ENCODE peak calls at places on chromosomes 11 and 22, in six cellular contexts. One of them, this sample, is unnamed.

GRCh38 chr11:17827006-17827405 is 92.4 kb downstream of the KCNC1 start:
- DNase-seq in H1: no peak
- DNase-seq in dorsolateral prefrontal cortex: no peak
- DNase-seq in H9: no peak
- DNase-seq in mammary epithelial cell: no peak
- DNase-seq in right cardiac atrium: no peak
- DNase-seq in this sample: no peak

GRCh38 chr11:35953081-35953480 is 9.2 kb downstream of the LDLRAD3 start:
- DNase-seq in H1: no peak
- DNase-seq in dorsolateral prefrontal cortex: peak
- DNase-seq in H9: no peak
- DNase-seq in mammary epithelial cell: no peak
- DNase-seq in right cardiac atrium: peak
- DNase-seq in this sample: no peak

GRCh38 chr11:130451261-130452019 is 3.0 kb downstream of the ADAMTS15 start:
- DNase-seq in H1: no peak
- DNase-seq in dorsolateral prefrontal cortex: no peak
- DNase-seq in H9: no peak
- DNase-seq in mammary epithelial cell: no peak
- DNase-seq in right cardiac atrium: peak
- DNase-seq in this sample: no peak

GRCh38 chr11:6992457-6993431 is 27.4 kb downstream of the ZNF214 start:
- DNase-seq in H1: no peak
- DNase-seq in dorsolateral prefrontal cortex: no peak
- DNase-seq in H9: no peak
- DNase-seq in mammary epithelial cell: peak
- DNase-seq in right cardiac atrium: no peak
- DNase-seq in this sample: no peak

GRCh38 chr22:38177926-38178604 is 3.6 kb downstream of the PLA2G6 start:
- DNase-seq in H1: no peak
- DNase-seq in dorsolateral prefrontal cortex: no peak
- DNase-seq in H9: no peak
- DNase-seq in mammary epithelial cell: peak
- DNase-seq in right cardiac atrium: peak
- DNase-seq in this sample: peak

GRCh38 chr22:49239264-49240015 is 588.2 kb downstream of the BRD1 start:
- DNase-seq in H1: peak
- DNase-seq in dorsolateral prefrontal cortex: peak
- DNase-seq in H9: peak
- DNase-seq in mammary epithelial cell: no peak
- DNase-seq in right cardiac atrium: no peak
- DNase-seq in this sample: no peak

GRCh38 chr11:57277845-57278720 is 41.0 kb upstream of the APLNR start:
- DNase-seq in H1: peak
- DNase-seq in dorsolateral prefrontal cortex: peak
- DNase-seq in H9: peak
- DNase-seq in mammary epithelial cell: peak
- DNase-seq in right cardiac atrium: peak
- DNase-seq in this sample: peak

GRCh38 chr11:16956538-16957153 is 57.6 kb downstream of the PLEKHA7 start:
- DNase-seq in H1: no peak
- DNase-seq in dorsolateral prefrontal cortex: no peak
- DNase-seq in H9: no peak
- DNase-seq in mammary epithelial cell: peak
- DNase-seq in right cardiac atrium: no peak
- DNase-seq in this sample: peak

GRCh38 chr11:15034687-15035267 is 38.6 kb upstream of the CALCB start:
- DNase-seq in H1: no peak
- DNase-seq in dorsolateral prefrontal cortex: no peak
- DNase-seq in H9: peak
- DNase-seq in mammary epithelial cell: no peak
- DNase-seq in right cardiac atrium: no peak
- DNase-seq in this sample: no peak

GRCh38 chr11:2775626-2776350 is 76.0 kb upstream of the KCNQ1OT1 start:
- DNase-seq in H1: no peak
- DNase-seq in dorsolateral prefrontal cortex: no peak
- DNase-seq in H9: no peak
- DNase-seq in mammary epithelial cell: no peak
- DNase-seq in right cardiac atrium: no peak
- DNase-seq in this sample: peak

GRCh38 chr22:50548046-50548912 is 2.6 kb downstream of the KLHDC7B start:
- DNase-seq in H1: peak
- DNase-seq in dorsolateral prefrontal cortex: no peak
- DNase-seq in H9: no peak
- DNase-seq in mammary epithelial cell: no peak
- DNase-seq in right cardiac atrium: peak
- DNase-seq in this sample: peak

GRCh38 chr11:78985654-78986053 is 411.0 kb upstream of the NARS2 start:
- DNase-seq in H1: no peak
- DNase-seq in dorsolateral prefrontal cortex: no peak
- DNase-seq in H9: no peak
- DNase-seq in mammary epithelial cell: no peak
- DNase-seq in right cardiac atrium: no peak
- DNase-seq in this sample: no peak

GRCh38 chr11:34052036-34052607 is 591 bp downstream of the CAPRIN1 start:
- DNase-seq in H1: peak
- DNase-seq in dorsolateral prefrontal cortex: peak
- DNase-seq in H9: peak
- DNase-seq in mammary epithelial cell: peak
- DNase-seq in right cardiac atrium: peak
- DNase-seq in this sample: peak

GRCh38 chr11:1786466-1786865 is 22.7 kb upstream of the CTSD start:
- DNase-seq in H1: no peak
- DNase-seq in dorsolateral prefrontal cortex: no peak
- DNase-seq in H9: no peak
- DNase-seq in mammary epithelial cell: no peak
- DNase-seq in right cardiac atrium: no peak
- DNase-seq in this sample: no peak

GRCh38 chr22:32237021-32237420 is 18.1 kb downstream of the SLC5A4 start:
- DNase-seq in H1: no peak
- DNase-seq in dorsolateral prefrontal cortex: no peak
- DNase-seq in H9: no peak
- DNase-seq in mammary epithelial cell: no peak
- DNase-seq in right cardiac atrium: no peak
- DNase-seq in this sample: no peak

GRCh38 chr11:43810929-43811596 is 69.6 kb upstream of the ALKBH3 start:
- DNase-seq in H1: no peak
- DNase-seq in dorsolateral prefrontal cortex: no peak
- DNase-seq in H9: no peak
- DNase-seq in mammary epithelial cell: no peak
- DNase-seq in right cardiac atrium: no peak
- DNase-seq in this sample: no peak

GRCh38 chr11:66886671-66887221 is 29.9 kb downstream of the LRFN4 start:
- DNase-seq in H1: no peak
- DNase-seq in dorsolateral prefrontal cortex: no peak
- DNase-seq in H9: no peak
- DNase-seq in mammary epithelial cell: no peak
- DNase-seq in right cardiac atrium: no peak
- DNase-seq in this sample: no peak

GRCh38 chr11:31768744-31769143 is 42.4 kb downstream of the PAX6 start:
- DNase-seq in H1: no peak
- DNase-seq in dorsolateral prefrontal cortex: no peak
- DNase-seq in H9: no peak
- DNase-seq in mammary epithelial cell: no peak
- DNase-seq in right cardiac atrium: no peak
- DNase-seq in this sample: no peak

GRCh38 chr11:61817471-61818202 is 834 bp upstream of the FADS1 start:
- DNase-seq in H1: no peak
- DNase-seq in dorsolateral prefrontal cortex: no peak
- DNase-seq in H9: no peak
- DNase-seq in mammary epithelial cell: no peak
- DNase-seq in right cardiac atrium: no peak
- DNase-seq in this sample: no peak

GRCh38 chr11:71138737-71139425 is 113.5 kb downstream of the SHANK2 start:
- DNase-seq in H1: no peak
- DNase-seq in dorsolateral prefrontal cortex: no peak
- DNase-seq in H9: no peak
- DNase-seq in mammary epithelial cell: no peak
- DNase-seq in right cardiac atrium: no peak
- DNase-seq in this sample: no peak

GRCh38 chr22:39185601-39186012 is 33.1 kb upstream of the CBX7 start:
- DNase-seq in H1: no peak
- DNase-seq in dorsolateral prefrontal cortex: peak
- DNase-seq in H9: no peak
- DNase-seq in mammary epithelial cell: peak
- DNase-seq in right cardiac atrium: peak
- DNase-seq in this sample: no peak

GRCh38 chr11:65861165-65861505 is 902 bp downstream of the MUS81 start:
- DNase-seq in H1: no peak
- DNase-seq in dorsolateral prefrontal cortex: peak
- DNase-seq in H9: no peak
- DNase-seq in mammary epithelial cell: no peak
- DNase-seq in right cardiac atrium: peak
- DNase-seq in this sample: no peak

GRCh38 chr22:20091690-20092476 is 11.8 kb downstream of the DGCR8 start:
- DNase-seq in H1: no peak
- DNase-seq in dorsolateral prefrontal cortex: peak
- DNase-seq in H9: no peak
- DNase-seq in mammary epithelial cell: no peak
- DNase-seq in right cardiac atrium: no peak
- DNase-seq in this sample: no peak

GRCh38 chr11:77467993-77468392 is 5.9 kb downstream of the PAK1 start:
- DNase-seq in H1: no peak
- DNase-seq in dorsolateral prefrontal cortex: no peak
- DNase-seq in H9: no peak
- DNase-seq in mammary epithelial cell: no peak
- DNase-seq in right cardiac atrium: no peak
- DNase-seq in this sample: no peak

GRCh38 chr11:2204361-2205213 is 33.0 kb upstream of the TH start:
- DNase-seq in H1: peak
- DNase-seq in dorsolateral prefrontal cortex: peak
- DNase-seq in H9: no peak
- DNase-seq in mammary epithelial cell: no peak
- DNase-seq in right cardiac atrium: no peak
- DNase-seq in this sample: peak

GRCh38 chr11:93025558-93026255 is 56.3 kb downstream of the MTNR1B start:
- DNase-seq in H1: no peak
- DNase-seq in dorsolateral prefrontal cortex: no peak
- DNase-seq in H9: no peak
- DNase-seq in mammary epithelial cell: peak
- DNase-seq in right cardiac atrium: no peak
- DNase-seq in this sample: no peak

GRCh38 chr11:131463162-131463561 is 92.7 kb downstream of the NTM start:
- DNase-seq in H1: no peak
- DNase-seq in dorsolateral prefrontal cortex: no peak
- DNase-seq in H9: no peak
- DNase-seq in mammary epithelial cell: no peak
- DNase-seq in right cardiac atrium: no peak
- DNase-seq in this sample: no peak

DNA sequence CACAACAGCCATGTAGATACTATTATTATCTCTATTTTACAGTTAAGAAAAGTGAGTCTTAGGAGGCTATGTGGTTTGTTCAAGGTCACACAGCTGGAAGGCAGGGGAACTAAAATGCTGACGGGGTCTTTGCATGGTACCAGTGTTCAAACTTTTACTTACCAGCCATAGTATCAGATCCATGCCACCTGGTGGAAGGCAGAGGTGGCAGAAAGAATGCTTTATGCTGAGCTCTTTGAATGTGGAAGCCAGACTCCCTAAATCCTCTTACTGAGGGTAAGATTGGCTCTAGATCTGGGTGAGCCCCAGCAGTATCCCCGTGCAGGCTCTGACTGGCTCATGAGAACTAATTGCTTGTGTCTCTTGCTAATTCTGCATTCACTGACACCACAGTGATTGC is 54.3 kb upstream of the NAV2 start:
- DNase-seq in H1: no peak
- DNase-seq in dorsolateral prefrontal cortex: no peak
- DNase-seq in H9: no peak
- DNase-seq in mammary epithelial cell: no peak
- DNase-seq in right cardiac atrium: no peak
- DNase-seq in this sample: no peak
- H3K27ac ChIP-seq in H1: no peak
- H3K27ac ChIP-seq in dorsolateral prefrontal cortex: no peak
- H3K27ac ChIP-seq in H9: no peak
- H3K27ac ChIP-seq in mammary epithelial cell: no peak
- H3K27ac ChIP-seq in right cardiac atrium: no peak
- H3K27ac ChIP-seq in this sample: no peak

DNA sequence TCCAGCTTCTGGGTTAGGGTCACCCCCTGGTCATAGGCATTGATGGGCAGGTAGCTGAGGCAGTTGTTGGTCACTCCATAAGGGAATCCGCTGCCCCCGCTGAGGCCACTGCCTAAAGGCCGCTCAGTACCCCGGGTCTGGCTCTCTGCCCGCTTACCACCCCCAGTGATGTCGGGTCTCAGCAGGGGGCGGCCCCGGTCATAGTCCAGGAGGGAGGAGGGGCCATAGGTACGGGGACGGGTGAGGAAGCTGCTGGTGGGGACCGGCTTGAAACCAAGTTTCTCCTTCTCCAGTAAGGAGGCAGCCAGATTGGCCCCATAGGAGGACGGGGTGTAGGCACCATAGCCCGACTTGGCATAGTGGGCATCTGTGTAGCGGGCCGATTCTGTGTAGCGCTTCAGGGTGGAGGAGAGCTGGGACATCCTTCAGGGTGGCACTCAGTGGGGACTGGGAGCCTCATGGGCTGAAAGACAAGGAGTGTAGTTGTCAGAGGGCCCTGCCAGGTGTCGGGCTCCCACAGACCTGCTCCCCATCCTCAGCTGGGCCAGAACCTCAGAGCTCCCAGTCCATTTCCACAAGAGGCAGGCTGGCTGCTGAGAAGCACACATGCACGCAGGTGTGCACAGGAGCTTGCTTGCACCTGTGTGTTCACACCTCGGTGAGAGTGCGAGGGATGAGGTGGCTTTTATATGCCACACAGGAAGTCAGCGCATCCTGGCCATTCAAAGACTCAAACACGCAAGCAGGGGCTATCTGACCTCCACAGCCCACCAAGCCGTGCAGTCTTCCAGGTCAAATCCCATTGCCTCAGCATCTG is 8.2 kb downstream of the USP2 start:
- DNase-seq in H1: no peak
- DNase-seq in dorsolateral prefrontal cortex: no peak
- DNase-seq in H9: no peak
- DNase-seq in mammary epithelial cell: no peak
- DNase-seq in right cardiac atrium: no peak
- DNase-seq in this sample: peak
- H3K27ac ChIP-seq in H1: no peak
- H3K27ac ChIP-seq in dorsolateral prefrontal cortex: peak
- H3K27ac ChIP-seq in H9: no peak
- H3K27ac ChIP-seq in mammary epithelial cell: no peak
- H3K27ac ChIP-seq in right cardiac atrium: no peak
- H3K27ac ChIP-seq in this sample: no peak

DNA sequence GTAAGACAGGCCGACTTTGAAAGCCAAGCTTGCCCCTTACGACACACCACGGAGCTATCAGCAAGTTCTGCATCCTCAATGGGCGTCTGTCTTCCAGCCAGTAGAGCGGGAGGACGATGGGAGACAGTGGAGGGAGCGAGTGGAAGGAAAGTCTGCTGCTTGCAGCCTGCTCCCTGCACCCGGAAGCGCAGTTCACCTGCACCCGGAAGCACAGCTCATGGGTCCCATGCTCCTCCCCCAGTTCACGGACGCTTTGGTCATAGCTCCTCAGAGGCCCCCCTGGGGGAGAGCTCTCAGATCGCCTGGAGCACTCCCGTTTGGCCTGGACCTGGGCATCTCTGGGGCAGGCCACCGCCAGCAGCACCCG is 51.3 kb downstream of the FBLN1 start:
- DNase-seq in H1: no peak
- DNase-seq in dorsolateral prefrontal cortex: no peak
- DNase-seq in H9: no peak
- DNase-seq in mammary epithelial cell: no peak
- DNase-seq in right cardiac atrium: no peak
- DNase-seq in this sample: peak
- H3K27ac ChIP-seq in H1: no peak
- H3K27ac ChIP-seq in dorsolateral prefrontal cortex: no peak
- H3K27ac ChIP-seq in H9: no peak
- H3K27ac ChIP-seq in mammary epithelial cell: no peak
- H3K27ac ChIP-seq in right cardiac atrium: no peak
- H3K27ac ChIP-seq in this sample: peak

GRCh38 chr11:45899086-45899447 is 8.0 kb downstream of the FREY1 start:
- DNase-seq in H1: no peak
- DNase-seq in dorsolateral prefrontal cortex: no peak
- DNase-seq in H9: no peak
- DNase-seq in mammary epithelial cell: no peak
- DNase-seq in right cardiac atrium: no peak
- DNase-seq in this sample: no peak
- H3K27ac ChIP-seq in H1: no peak
- H3K27ac ChIP-seq in dorsolateral prefrontal cortex: peak
- H3K27ac ChIP-seq in H9: no peak
- H3K27ac ChIP-seq in mammary epithelial cell: no peak
- H3K27ac ChIP-seq in right cardiac atrium: no peak
- H3K27ac ChIP-seq in this sample: peak

This sample was measured in body of pancreas.